ENCODE peak calls at places on chromosomes 6 and 20, in six cellular contexts. I is uterus, Z is PC-9, O is neuronal stem cell, A is PC-3, G is heart right ventricle. Y is an unnamed sample.

GRCh38 chr20:62403331-62403730 is 3.8 kb downstream of the CABLES2 start:
- DNase-seq in I (no peak), Z (no peak), O (no peak), A (no peak), G (no peak), Y (no peak)

GRCh38 chr6:111486921-111487320 is 3.9 kb upstream of the REV3L start:
- DNase-seq in I (no peak), Z (no peak), O (no peak), A (no peak), G (no peak), Y (no peak)

GRCh38 chr6:170051229-170052172 is 239.4 kb downstream of the DLL1 start:
- DNase-seq in I (peak), Z (no peak), O (no peak), A (no peak), G (no peak), Y (no peak)

GRCh38 chr20:50442526-50442925 is 67.7 kb upstream of the PTPN1 start:
- DNase-seq in I (no peak), Z (no peak), O (no peak), A (no peak), G (no peak), Y (no peak)

GRCh38 chr20:13777171-13777601 is 7.5 kb downstream of the ESF1 start:
- DNase-seq in I (no peak), Z (no peak), O (no peak), A (peak), G (no peak), Y (no peak)

GRCh38 chr20:12237772-12238171 is 320.1 kb downstream of the BTBD3 start:
- DNase-seq in I (peak), Z (no peak), O (no peak), A (peak), G (peak), Y (no peak)

GRCh38 chr20:845967-846893 is 12.7 kb downstream of the FAM110A start:
- DNase-seq in I (no peak), Z (no peak), O (no peak), A (no peak), G (peak), Y (no peak)

GRCh38 chr20:668050-668449 is 7.6 kb downstream of the SCRT2 start:
- DNase-seq in I (no peak), Z (no peak), O (no peak), A (no peak), G (no peak), Y (no peak)

GRCh38 chr6:135209803-135210202 is 28.7 kb downstream of the MYB start:
- DNase-seq in I (no peak), Z (no peak), O (no peak), A (no peak), G (no peak), Y (no peak)

GRCh38 chr6:50837589-50838445 is 19.1 kb downstream of the TFAP2B start:
- DNase-seq in I (no peak), Z (no peak), O (no peak), A (no peak), G (no peak), Y (no peak)

GRCh38 chr6:80233955-80234354 is 127.5 kb downstream of the BCKDHB start:
- DNase-seq in I (no peak), Z (no peak), O (no peak), A (no peak), G (no peak), Y (no peak)

GRCh38 chr6:44580901-44581300 is 193.4 kb downstream of the CDC5L start:
- DNase-seq in I (no peak), Z (no peak), O (no peak), A (peak), G (no peak), Y (no peak)

GRCh38 chr20:5886788-5887187 is 63.5 kb downstream of the TRMT6 start:
- DNase-seq in I (no peak), Z (no peak), O (no peak), A (no peak), G (peak), Y (no peak)

GRCh38 chr20:50112512-50113419 is at the start of gene UBE2V1:
- DNase-seq in I (peak), Z (peak), O (peak), A (peak), G (peak), Y (peak)

GRCh38 chr6:45881705-45882435 is 133.8 kb downstream of the CLIC5 start:
- DNase-seq in I (no peak), Z (no peak), O (no peak), A (no peak), G (no peak), Y (no peak)

GRCh38 chr20:50543326-50543725 is 33.1 kb downstream of the PTPN1 start:
- DNase-seq in I (no peak), Z (no peak), O (no peak), A (no peak), G (no peak), Y (no peak)

GRCh38 chr6:47478233-47479155 is 905 bp downstream of the CD2AP start:
- DNase-seq in I (no peak), Z (no peak), O (no peak), A (peak), G (no peak), Y (peak)

GRCh38 chr20:43843965-43844660 is 70.5 kb upstream of the TOX2 start:
- DNase-seq in I (no peak), Z (no peak), O (no peak), A (no peak), G (no peak), Y (no peak)

GRCh38 chr6:134047124-134047523 is 5.3 kb downstream of the SLC2A12 start:
- DNase-seq in I (no peak), Z (no peak), O (no peak), A (no peak), G (no peak), Y (no peak)

GRCh38 chr6:134049176-134049575 is 3.2 kb downstream of the SLC2A12 start:
- DNase-seq in I (no peak), Z (no peak), O (no peak), A (no peak), G (no peak), Y (no peak)

GRCh38 chr6:134047673-134048072 is 4.8 kb downstream of the SLC2A12 start:
- DNase-seq in I (no peak), Z (no peak), O (no peak), A (no peak), G (peak), Y (no peak)

GRCh38 chr6:134049586-134049985 is 2.8 kb downstream of the SLC2A12 start:
- DNase-seq in I (no peak), Z (no peak), O (no peak), A (no peak), G (no peak), Y (no peak)

GRCh38 chr6:134046054-134046453 is 6.4 kb downstream of the SLC2A12 start:
- DNase-seq in I (no peak), Z (no peak), O (no peak), A (no peak), G (no peak), Y (no peak)
- H3K27ac ChIP-seq in I (peak), Z (no peak), O (no peak), A (no peak), G (no peak), Y (no peak)

DNA sequence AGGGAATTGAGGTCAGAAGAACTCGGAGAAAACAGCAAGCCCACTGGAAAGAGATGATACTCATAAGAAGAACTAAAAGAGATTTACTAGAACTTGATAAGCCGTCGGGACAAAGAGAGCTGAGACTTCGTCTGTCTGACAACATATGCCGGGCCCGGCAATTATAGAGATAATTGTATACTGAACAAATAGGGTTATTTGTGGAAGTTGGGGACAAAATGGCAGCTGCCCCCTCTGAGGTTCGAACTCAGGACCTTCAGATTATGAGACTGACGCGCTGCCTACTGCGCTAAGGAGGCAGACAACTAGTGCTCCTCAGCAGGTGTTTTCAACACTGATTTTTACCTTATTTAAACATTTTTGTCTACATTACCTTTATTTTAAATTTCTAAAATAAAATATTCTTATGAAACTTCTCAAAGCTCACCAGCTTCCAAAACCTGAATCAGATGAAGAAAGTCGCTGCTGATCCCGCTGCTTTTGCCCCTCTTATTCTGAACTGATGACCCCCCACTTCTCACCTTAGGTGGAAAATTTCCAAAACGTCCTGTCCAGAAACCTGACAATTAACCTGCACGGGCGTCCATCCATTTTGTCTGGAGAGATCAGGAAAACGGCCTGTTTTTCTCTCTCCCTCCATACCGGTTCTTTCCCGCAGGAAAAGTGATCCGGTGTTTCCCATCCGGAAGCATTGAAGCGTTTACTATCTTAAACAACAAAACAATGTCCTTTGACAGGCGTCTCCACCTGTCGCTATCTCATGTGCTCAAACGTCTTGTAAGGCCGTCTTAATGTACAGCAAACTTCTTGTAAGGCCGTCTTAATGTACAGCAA is 29.5 kb upstream of the TRIM27 start:
- DNase-seq in I (no peak), Z (peak), O (peak), A (peak), G (no peak), Y (peak)
- H3K27ac ChIP-seq in I (no peak), Z (peak), O (no peak), A (peak), G (no peak), Y (no peak)

GRCh38 chr20:38602185-38602581 is 574 bp downstream of the ARHGAP40 start:
- DNase-seq in I (no peak), Z (peak), O (no peak), A (no peak), G (no peak), Y (no peak)
- H3K27ac ChIP-seq in I (no peak), Z (no peak), O (no peak), A (no peak), G (no peak), Y (no peak)

DNA sequence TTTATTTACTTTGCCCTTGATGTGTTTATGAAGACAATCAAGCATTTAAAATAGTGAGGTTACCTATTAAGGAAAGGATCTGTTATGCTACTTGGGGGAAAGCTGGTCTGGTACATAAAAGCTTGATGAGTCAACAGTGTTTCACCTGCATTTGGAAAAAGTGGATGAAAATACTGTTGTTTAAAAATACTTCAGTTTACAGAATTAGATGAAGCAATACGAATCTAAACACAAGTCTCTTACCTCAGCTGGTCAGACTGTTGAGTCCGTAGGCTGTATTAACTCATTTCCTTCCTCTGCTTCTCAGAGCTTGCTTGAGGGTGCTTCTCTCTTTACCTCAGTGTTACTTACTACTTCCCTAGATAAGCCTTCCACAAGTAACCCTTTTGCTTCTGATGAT is 36.1 kb downstream of the NKX2-4 start:
- DNase-seq in I (no peak), Z (no peak), O (no peak), A (peak), G (no peak), Y (peak)
- H3K27ac ChIP-seq in I (no peak), Z (no peak), O (no peak), A (no peak), G (no peak), Y (no peak)

GRCh38 chr6:159978291-159979135 is 9.6 kb downstream of the IGF2R start:
- DNase-seq in I (no peak), Z (peak), O (no peak), A (peak), G (no peak), Y (peak)
- H3K27ac ChIP-seq in I (peak), Z (peak), O (no peak), A (peak), G (peak), Y (peak)

GRCh38 chr6:166683477-166683876 is 56.4 kb upstream of the RPS6KA2 start:
- DNase-seq in I (no peak), Z (no peak), O (no peak), A (peak), G (no peak), Y (peak)
- H3K27ac ChIP-seq in I (no peak), Z (no peak), O (no peak), A (peak), G (no peak), Y (no peak)

DNA sequence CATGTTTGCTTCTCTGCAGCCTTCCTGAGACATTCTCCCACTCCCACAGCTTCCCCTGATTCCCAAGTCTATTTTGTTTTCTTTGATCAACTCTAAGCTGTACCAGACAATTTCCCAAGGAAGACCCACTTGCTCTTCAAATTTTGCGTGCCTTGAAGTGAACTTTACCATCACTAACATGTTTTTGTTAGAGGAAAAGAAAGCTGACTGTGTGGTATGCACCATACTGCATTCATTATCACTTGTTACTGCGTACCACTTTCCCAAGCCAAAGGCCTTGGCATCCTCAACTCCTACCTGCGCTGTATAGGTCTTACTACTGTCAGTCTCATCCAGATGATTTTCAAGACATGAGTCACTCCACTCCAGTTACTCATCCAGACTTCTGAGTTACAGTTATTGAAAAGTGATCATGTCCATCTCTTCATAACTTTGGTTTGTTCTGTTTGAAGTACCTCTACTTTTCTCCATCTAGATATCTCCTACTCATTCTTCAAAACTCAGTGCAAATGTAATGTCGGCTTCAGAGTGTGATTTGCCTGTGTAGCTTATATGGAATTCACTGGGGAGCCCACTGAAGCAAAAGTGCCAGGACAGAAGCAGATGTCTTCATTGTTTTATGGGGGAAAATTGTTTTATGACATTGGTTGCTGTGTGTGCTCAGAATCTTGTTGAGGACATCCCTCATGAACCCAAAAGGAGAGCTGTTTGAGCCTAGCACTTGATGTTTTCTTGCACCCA is 5.2 kb downstream of the RPS12 start:
- DNase-seq in I (no peak), Z (peak), O (no peak), A (peak), G (no peak), Y (peak)
- H3K27ac ChIP-seq in I (no peak), Z (peak), O (no peak), A (no peak), G (no peak), Y (no peak)

GRCh38 chr20:19277381-19277780 is 64.9 kb downstream of the SLC24A3 start:
- DNase-seq in I (no peak), Z (no peak), O (no peak), A (no peak), G (no peak), Y (no peak)

GRCh38 chr20:19275038-19275629 is 62.7 kb downstream of the SLC24A3 start:
- DNase-seq in I (no peak), Z (no peak), O (no peak), A (no peak), G (no peak), Y (no peak)

GRCh38 chr20:19274001-19274400 is 61.6 kb downstream of the SLC24A3 start:
- DNase-seq in I (no peak), Z (no peak), O (no peak), A (no peak), G (no peak), Y (no peak)

GRCh38 chr20:19274412-19275015 is 62.1 kb downstream of the SLC24A3 start:
- DNase-seq in I (peak), Z (no peak), O (no peak), A (no peak), G (peak), Y (no peak)

GRCh38 chr20:19275630-19276071 is 63.2 kb downstream of the SLC24A3 start:
- DNase-seq in I (peak), Z (peak), O (no peak), A (no peak), G (peak), Y (no peak)
- H3K27ac ChIP-seq in I (peak), Z (no peak), O (no peak), A (no peak), G (peak), Y (no peak)

DNA sequence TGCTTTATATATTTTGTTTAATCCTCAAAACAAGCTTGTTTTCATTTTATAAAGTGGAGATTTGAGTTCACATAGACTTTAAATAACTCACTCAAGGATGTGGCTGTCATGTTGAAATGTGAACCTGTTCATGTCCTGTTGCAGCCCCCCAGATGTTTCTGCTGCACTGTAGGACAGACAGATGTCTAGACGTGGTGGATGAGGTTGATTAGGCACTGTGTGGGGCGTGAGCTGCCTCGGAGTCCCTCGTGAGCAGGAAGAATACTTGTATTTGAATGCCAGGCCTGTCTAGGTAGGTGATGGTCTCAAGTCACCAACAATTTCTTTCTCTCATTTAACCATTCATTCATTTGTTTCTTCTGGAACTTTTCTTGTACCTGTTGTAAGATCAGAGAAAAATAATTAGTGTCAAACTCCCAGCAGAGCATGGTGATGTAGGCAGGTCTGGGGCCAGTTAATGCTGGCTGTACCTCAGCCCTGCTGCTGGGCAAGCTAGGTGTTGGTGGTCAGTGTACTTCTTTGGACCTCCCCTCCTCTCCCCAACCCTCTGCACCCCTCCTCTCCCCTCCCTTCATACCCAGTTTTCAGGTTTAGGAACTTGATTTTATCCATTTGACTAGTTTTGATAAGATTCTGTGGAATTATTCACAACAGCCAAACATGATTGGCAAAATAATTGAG is 34.0 kb downstream of the AFDN start:
- DNase-seq in I (no peak), Z (no peak), O (no peak), A (no peak), G (no peak), Y (no peak)
- H3K27ac ChIP-seq in I (no peak), Z (no peak), O (no peak), A (no peak), G (no peak), Y (no peak)

DNA sequence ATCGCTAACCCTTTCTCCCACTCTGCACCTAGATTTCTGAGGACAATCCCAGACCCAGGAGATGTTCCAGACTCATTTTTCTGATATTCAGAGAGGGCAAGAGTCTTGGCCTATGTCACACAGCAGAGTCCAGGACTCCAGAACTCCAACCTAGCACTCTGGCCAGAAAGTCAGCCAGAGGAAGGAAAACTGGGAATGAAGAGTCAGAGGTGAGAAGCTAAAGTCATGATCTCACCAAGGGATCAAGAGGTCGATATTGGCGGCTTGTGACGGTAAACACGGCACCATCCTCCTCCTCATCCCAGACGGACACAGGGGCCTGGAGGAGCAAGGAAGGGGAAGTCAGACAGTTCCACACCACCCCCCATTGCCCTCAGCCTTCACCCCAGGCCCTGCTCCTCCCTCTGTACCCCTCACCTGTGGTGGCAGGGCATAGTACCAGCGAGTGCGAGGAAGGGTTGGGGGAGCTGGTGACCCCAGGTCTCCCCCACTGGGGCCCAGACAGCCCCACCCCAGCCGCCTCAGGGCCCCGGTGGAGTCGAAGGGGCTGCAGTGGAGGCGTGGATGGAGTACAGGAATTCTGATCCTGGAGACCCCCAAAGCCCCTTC is 1.8 kb downstream of the RGL2 start:
- DNase-seq in I (no peak), Z (peak), O (no peak), A (no peak), G (no peak), Y (no peak)
- H3K27ac ChIP-seq in I (peak), Z (peak), O (peak), A (peak), G (peak), Y (peak)